ENCODE peak calls at places on chromosomes 1 and 21, in seven cellular contexts. C is naive B cell, E is NCI-H345, G is GM04504, J is SJSA1, Z is adipocyte, D is small intestine. T is an unnamed sample.

GRCh38 chr1:9101510-9102146 is 27.3 kb downstream of the GPR157 start:
- DNase-seq in G (peak; percentile 35), E (peak; percentile 64), Z (peak; percentile 68), C (peak; percentile 49), J (no peak), D (peak; percentile 71), T (no peak)

GRCh38 chr1:208606976-208607375 is 362.8 kb upstream of the PLXNA2 start:
- DNase-seq in G (no peak), J (no peak), D (no peak), E (no peak), Z (no peak), C (no peak), T (no peak)

GRCh38 chr1:44543816-44544185 is 130.5 kb downstream of the TMEM53 start:
- DNase-seq in J (no peak), D (no peak), E (no peak), C (no peak), G (no peak), Z (no peak), T (no peak)

GRCh38 chr21:37341254-37341960 is 25.2 kb upstream of the DYRK1A start:
- DNase-seq in D (no peak), J (no peak), G (no peak), E (no peak), Z (peak; percentile 19), C (no peak), T (no peak)

GRCh38 chr1:117842408-117843170 is 86.8 kb downstream of the GDAP2 start:
- DNase-seq in E (no peak), J (no peak), Z (no peak), G (no peak), D (peak; percentile 2), C (no peak), T (no peak)

GRCh38 chr1:184270556-184270955 is 116.3 kb upstream of the C1orf21 start:
- DNase-seq in G (no peak), D (no peak), J (no peak), E (no peak), Z (peak; percentile 28), C (no peak), T (no peak)

GRCh38 chr1:24255226-24255625 is 63.9 kb upstream of the GRHL3 start:
- DNase-seq in G (no peak), J (no peak), D (no peak), E (no peak), Z (no peak), C (no peak), T (no peak)

GRCh38 chr1:87203890-87204289 is 124.8 kb upstream of the LMO4 start:
- DNase-seq in E (peak; percentile 6), Z (peak; percentile 27), D (no peak), J (no peak), C (no peak), G (peak; percentile 38), T (no peak)

GRCh38 chr21:35257413-35257812 is 208.3 kb upstream of the RUNX1 start:
- DNase-seq in G (peak; percentile 72), E (peak; percentile 74), J (peak; percentile 85), C (no peak), Z (peak; percentile 96), D (no peak), T (peak; percentile 75)

GRCh38 chr1:34984435-34985062 is 598 bp downstream of the TMEM35B start:
- DNase-seq in D (peak; percentile 30), Z (peak; percentile 55), J (peak; percentile 68), E (peak; percentile 21), C (no peak), G (peak; percentile 17), T (no peak)

GRCh38 chr1:39250460-39251240 is 46.2 kb downstream of the MACF1 start:
- DNase-seq in C (no peak), Z (peak; percentile 57), D (no peak), J (no peak), E (no peak), G (no peak), T (no peak)

GRCh38 chr1:95742591-95743089 is 508.6 kb downstream of the RWDD3 start:
- DNase-seq in G (no peak), D (no peak), E (peak; percentile 87), J (no peak), Z (peak; percentile 47), C (no peak), T (no peak)

GRCh38 chr1:99820546-99820945 is 29.6 kb upstream of the AGL start:
- DNase-seq in Z (no peak), D (peak; percentile 19), G (no peak), C (no peak), J (no peak), E (no peak), T (no peak)

GRCh38 chr1:18642278-18643095 is 11.8 kb downstream of the PAX7 start:
- DNase-seq in Z (no peak), E (no peak), J (no peak), C (no peak), G (no peak), D (no peak), T (no peak)

GRCh38 chr1:39917825-39918224 is 16.1 kb upstream of the MYCL start:
- DNase-seq in C (no peak), E (no peak), J (no peak), D (no peak), G (no peak), Z (no peak), T (no peak)

GRCh38 chr21:33971492-33972013 is 55.9 kb upstream of the ATP5PO start:
- DNase-seq in J (peak; percentile 61), G (peak; percentile 76), D (peak; percentile 80), Z (no peak), E (no peak), C (no peak), T (no peak)

GRCh38 chr1:169133801-169134558 is 27.5 kb downstream of the ATP1B1 start:
- DNase-seq in C (no peak), Z (no peak), D (no peak), J (no peak), G (no peak), E (no peak), T (no peak)

GRCh38 chr1:212218065-212218464 is 67.1 kb upstream of the PPP2R5A start:
- DNase-seq in D (peak; percentile 27), E (no peak), G (no peak), J (no peak), C (no peak), Z (no peak), T (no peak)

GRCh38 chr1:29682918-29683314 is 446.6 kb downstream of the PTPRU start:
- DNase-seq in D (no peak), C (no peak), J (peak; percentile 14), E (peak; percentile 61), Z (peak; percentile 10), G (no peak), T (no peak)

GRCh38 chr1:13764933-13765332 is 64.9 kb downstream of the PRDM2 start:
- DNase-seq in G (no peak), D (no peak), J (no peak), C (no peak), Z (peak; percentile 36), E (no peak), T (no peak)

GRCh38 chr1:20031161-20031560 is 38.8 kb upstream of the PLA2G5 start:
- DNase-seq in J (no peak), C (no peak), G (no peak), Z (no peak), E (no peak), D (no peak), T (no peak)

GRCh38 chr1:20349561-20349960 is 58.9 kb downstream of the VWA5B1 start:
- DNase-seq in C (no peak), J (no peak), E (no peak), G (no peak), Z (no peak), D (no peak), T (no peak)

GRCh38 chr21:28624626-28625025 is 368.1 kb downstream of the LTN1 start:
- DNase-seq in E (no peak), Z (no peak), D (no peak), C (no peak), G (no peak), J (no peak), T (no peak)

GRCh38 chr1:160781129-160781808 is 14.7 kb upstream of the LY9 start:
- DNase-seq in G (no peak), Z (no peak), C (no peak), E (peak; percentile 47), J (no peak), D (peak; percentile 96), T (no peak)

GRCh38 chr1:212260557-212261342 is 24.5 kb upstream of the PPP2R5A start:
- DNase-seq in Z (no peak), C (no peak), J (no peak), E (no peak), D (peak; percentile 60), G (no peak), T (no peak)

GRCh38 chr1:228697209-228698016 is 37.9 kb upstream of the RHOU start:
- DNase-seq in G (peak; percentile 48), J (no peak), E (peak; percentile 36), C (no peak), Z (peak; percentile 48), D (no peak), T (no peak)

GRCh38 chr1:167499657-167500056 is 18.7 kb downstream of the CD247 start:
- DNase-seq in D (no peak), G (no peak), E (no peak), C (peak; percentile 79), J (no peak), Z (no peak), T (no peak)

GRCh38 chr1:3547055-3548005 is 64.0 kb downstream of the MEGF6 start:
- DNase-seq in D (no peak), J (no peak), E (no peak), G (no peak), C (no peak), Z (no peak), T (no peak)

GRCh38 chr1:201180133-201180532 is 10.5 kb upstream of the IGFN1 start:
- DNase-seq in D (no peak), E (no peak), C (no peak), G (no peak), Z (no peak), J (no peak), T (no peak)

GRCh38 chr21:45241357-45241756 is 46.3 kb downstream of the POFUT2 start:
- DNase-seq in D (no peak), G (no peak), J (no peak), E (no peak), C (no peak), Z (no peak), T (no peak)

GRCh38 chr1:4086085-4086850 is 186.2 kb upstream of the C1orf174 start:
- DNase-seq in E (no peak), Z (no peak), J (no peak), C (no peak), G (no peak), D (no peak), T (no peak)

GRCh38 chr1:84145051-84145450 is 980 bp downstream of the PRKACB start:
- DNase-seq in D (peak; percentile 5), E (no peak), C (no peak), J (no peak), G (no peak), Z (peak; percentile 13), T (no peak)

T was measured in brain pericyte.